ENCODE peak calls at places on chromosomes 11 and 22, in ten cellular contexts. C, F, U, E, S, Q, H, G, M and P are unnamed samples.

GRCh38 chr22:47586038-47586437 is 823.6 kb downstream of the TBC1D22A start:
- DNase-seq in C (no peak), F (no peak), U (no peak), E (peak), S (no peak), Q (no peak), H (no peak), G (no peak), M (no peak), P (no peak)

GRCh38 chr22:31676700-31677099 is 14.7 kb upstream of the PISD start:
- DNase-seq in C (peak), F (peak), U (peak), E (peak), S (no peak), Q (peak), H (no peak), G (no peak), M (peak), P (peak)

GRCh38 chr11:47270331-47271271 is 668 bp downstream of the MADD start:
- DNase-seq in C (no peak), F (peak), U (no peak), E (peak), S (no peak), Q (no peak), H (peak), G (peak), M (peak), P (peak)

GRCh38 chr11:63022422-63022821 is 6.8 kb upstream of the SLC22A8 start:
- DNase-seq in C (no peak), F (no peak), U (no peak), E (no peak), S (no peak), Q (no peak), H (no peak), G (no peak), M (no peak), P (peak)

GRCh38 chr11:69674886-69675714 is at the start of gene LTO1:
- DNase-seq in C (peak), F (peak), U (peak), E (peak), S (peak), Q (peak), H (peak), G (peak), M (peak), P (peak)

GRCh38 chr11:44505591-44506054 is 59.8 kb upstream of the CD82 start:
- DNase-seq in C (no peak), F (peak), U (no peak), E (no peak), S (no peak), Q (peak), H (no peak), G (peak), M (no peak), P (peak)

GRCh38 chr11:121500275-121500674 is 47.5 kb upstream of the SORL1-AS1 start:
- DNase-seq in C (no peak), F (no peak), U (no peak), E (no peak), S (no peak), Q (no peak), H (no peak), G (no peak), M (no peak), P (no peak)

GRCh38 chr11:65829459-65829858 is 4.3 kb upstream of the SNX32 start:
- DNase-seq in C (no peak), F (no peak), U (no peak), E (no peak), S (no peak), Q (no peak), H (no peak), G (no peak), M (no peak), P (no peak)

GRCh38 chr11:126163074-126163700 is 48.3 kb downstream of the RPUSD4 start:
- DNase-seq in C (no peak), F (peak), U (no peak), E (peak), S (peak), Q (peak), H (no peak), G (peak), M (no peak), P (no peak)

GRCh38 chr11:64032050-64032449 is 3.7 kb upstream of the FLRT1 start:
- DNase-seq in C (no peak), F (peak), U (no peak), E (no peak), S (no peak), Q (no peak), H (no peak), G (peak), M (no peak), P (no peak)